ENCODE peak calls at places on chromosomes 2 and 18, in nine cellular contexts. One of them, this sample, is unnamed.

GRCh38 chr2:172545408-172546075 is 10.3 kb upstream of the PDK1 start:
- DNase-seq in GM23338: no peak
- DNase-seq in pancreas: no peak
- DNase-seq in GM23248: peak; percentile 65
- DNase-seq in aorta: no peak
- DNase-seq in A549: no peak
- DNase-seq in HCT116: no peak
- DNase-seq in psoas muscle: no peak
- DNase-seq in dorsolateral prefrontal cortex: no peak
- DNase-seq in this sample: no peak

GRCh38 chr2:224722250-224722649 is 6.1 kb upstream of the CCDC195 start:
- DNase-seq in GM23338: no peak
- DNase-seq in pancreas: no peak
- DNase-seq in GM23248: peak; percentile 71
- DNase-seq in aorta: no peak
- DNase-seq in A549: no peak
- DNase-seq in HCT116: no peak
- DNase-seq in psoas muscle: no peak
- DNase-seq in dorsolateral prefrontal cortex: no peak
- DNase-seq in this sample: no peak

GRCh38 chr2:228469721-228470120 is 288.2 kb upstream of the SPHKAP start:
- DNase-seq in GM23338: no peak
- DNase-seq in pancreas: no peak
- DNase-seq in GM23248: peak; percentile 53
- DNase-seq in aorta: no peak
- DNase-seq in A549: no peak
- DNase-seq in HCT116: no peak
- DNase-seq in psoas muscle: no peak
- DNase-seq in dorsolateral prefrontal cortex: no peak
- DNase-seq in this sample: no peak

GRCh38 chr2:32723467-32724079 is 95.7 kb downstream of the TTC27 start:
- DNase-seq in GM23338: no peak
- DNase-seq in pancreas: no peak
- DNase-seq in GM23248: no peak
- DNase-seq in aorta: no peak
- DNase-seq in A549: no peak
- DNase-seq in HCT116: no peak
- DNase-seq in psoas muscle: no peak
- DNase-seq in dorsolateral prefrontal cortex: no peak
- DNase-seq in this sample: no peak

GRCh38 chr2:24016853-24017703 is 7.2 kb downstream of the MFSD2B start:
- DNase-seq in GM23338: no peak
- DNase-seq in pancreas: no peak
- DNase-seq in GM23248: no peak
- DNase-seq in aorta: no peak
- DNase-seq in A549: no peak
- DNase-seq in HCT116: no peak
- DNase-seq in psoas muscle: no peak
- DNase-seq in dorsolateral prefrontal cortex: no peak
- DNase-seq in this sample: no peak

GRCh38 chr18:75478996-75479870 is 51.7 kb upstream of the SMIM21 start:
- DNase-seq in GM23338: peak; percentile 63
- DNase-seq in pancreas: no peak
- DNase-seq in GM23248: peak; percentile 69
- DNase-seq in aorta: no peak
- DNase-seq in A549: peak; percentile 17
- DNase-seq in HCT116: peak; percentile 51
- DNase-seq in psoas muscle: no peak
- DNase-seq in dorsolateral prefrontal cortex: no peak
- DNase-seq in this sample: peak; percentile 48

GRCh38 chr2:126798276-126799140 is 100.2 kb upstream of the TEX51 start:
- DNase-seq in GM23338: no peak
- DNase-seq in pancreas: no peak
- DNase-seq in GM23248: no peak
- DNase-seq in aorta: no peak
- DNase-seq in A549: no peak
- DNase-seq in HCT116: no peak
- DNase-seq in psoas muscle: no peak
- DNase-seq in dorsolateral prefrontal cortex: no peak
- DNase-seq in this sample: no peak

GRCh38 chr2:3223080-3223923 is 154.3 kb downstream of the EIPR1 start:
- DNase-seq in GM23338: no peak
- DNase-seq in pancreas: no peak
- DNase-seq in GM23248: peak; percentile 53
- DNase-seq in aorta: no peak
- DNase-seq in A549: no peak
- DNase-seq in HCT116: no peak
- DNase-seq in psoas muscle: no peak
- DNase-seq in dorsolateral prefrontal cortex: peak; percentile 60
- DNase-seq in this sample: no peak

GRCh38 chr2:173151671-173152398 is 76.2 kb downstream of the MAP3K20 start:
- DNase-seq in GM23338: no peak
- DNase-seq in pancreas: no peak
- DNase-seq in GM23248: peak; percentile 86
- DNase-seq in aorta: no peak
- DNase-seq in A549: peak; percentile 38
- DNase-seq in HCT116: peak; percentile 46
- DNase-seq in psoas muscle: no peak
- DNase-seq in dorsolateral prefrontal cortex: no peak
- DNase-seq in this sample: peak; percentile 97

GRCh38 chr2:187541086-187542085 is 12.8 kb downstream of the TFPI start:
- DNase-seq in GM23338: no peak
- DNase-seq in pancreas: no peak
- DNase-seq in GM23248: peak; percentile 93
- DNase-seq in aorta: no peak
- DNase-seq in A549: peak; percentile 96
- DNase-seq in HCT116: peak; percentile 74
- DNase-seq in psoas muscle: no peak
- DNase-seq in dorsolateral prefrontal cortex: no peak
- DNase-seq in this sample: no peak

GRCh38 chr2:118481336-118481735 is 366.1 kb downstream of the EN1 start:
- DNase-seq in GM23338: no peak
- DNase-seq in pancreas: no peak
- DNase-seq in GM23248: no peak
- DNase-seq in aorta: no peak
- DNase-seq in A549: no peak
- DNase-seq in HCT116: no peak
- DNase-seq in psoas muscle: no peak
- DNase-seq in dorsolateral prefrontal cortex: no peak
- DNase-seq in this sample: no peak

DNA sequence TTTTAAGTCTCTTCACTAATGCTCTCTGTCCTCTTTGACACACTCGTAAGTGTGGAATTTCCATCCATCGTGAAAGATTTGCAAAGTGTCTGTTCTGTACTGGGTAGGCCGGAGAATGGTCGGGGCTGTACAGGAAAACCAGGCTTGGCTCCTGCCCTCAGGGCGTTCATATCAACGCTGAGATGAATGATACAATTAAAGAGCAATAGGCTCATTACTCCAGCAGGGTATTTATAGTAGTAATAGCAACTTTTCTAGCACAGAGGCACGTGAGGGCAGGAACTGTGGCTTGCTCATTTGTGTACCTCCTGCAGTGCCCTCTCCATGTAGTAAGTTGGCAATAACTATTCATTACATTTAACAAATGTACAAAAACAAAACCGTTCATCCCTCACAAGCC is 5.3 kb upstream of the NCK2 start:
- DNase-seq in GM23338: no peak
- DNase-seq in pancreas: no peak
- DNase-seq in GM23248: no peak
- DNase-seq in aorta: no peak
- DNase-seq in A549: no peak
- DNase-seq in HCT116: no peak
- DNase-seq in psoas muscle: no peak
- DNase-seq in dorsolateral prefrontal cortex: no peak
- DNase-seq in this sample: no peak
- H3K27ac ChIP-seq in GM23338: no peak overlapping the region
- H3K27ac ChIP-seq in pancreas: no peak overlapping the region
- H3K27ac ChIP-seq in GM23248: no peak overlapping the region
- H3K27ac ChIP-seq in aorta: no peak overlapping the region
- H3K27ac ChIP-seq in A549: no peak overlapping the region
- H3K27ac ChIP-seq in HCT116: no peak overlapping the region
- H3K27ac ChIP-seq in psoas muscle: no peak overlapping the region
- H3K27ac ChIP-seq in dorsolateral prefrontal cortex: no peak overlapping the region
- H3K27ac ChIP-seq in this sample: no peak overlapping the region

GRCh38 chr2:83106853-83107252 is 1352.2 kb downstream of the SUCLG1 start:
- DNase-seq in GM23338: no peak
- DNase-seq in pancreas: no peak
- DNase-seq in GM23248: no peak
- DNase-seq in aorta: no peak
- DNase-seq in A549: no peak
- DNase-seq in HCT116: no peak
- DNase-seq in psoas muscle: no peak
- DNase-seq in dorsolateral prefrontal cortex: no peak
- DNase-seq in this sample: no peak
- H3K27ac ChIP-seq in GM23338: no peak overlapping the region
- H3K27ac ChIP-seq in pancreas: no peak overlapping the region
- H3K27ac ChIP-seq in GM23248: no peak overlapping the region
- H3K27ac ChIP-seq in aorta: no peak overlapping the region
- H3K27ac ChIP-seq in A549: no peak overlapping the region
- H3K27ac ChIP-seq in HCT116: no peak overlapping the region
- H3K27ac ChIP-seq in psoas muscle: no peak overlapping the region
- H3K27ac ChIP-seq in dorsolateral prefrontal cortex: no peak overlapping the region
- H3K27ac ChIP-seq in this sample: no peak overlapping the region

GRCh38 chr2:202019689-202020450 is 13.8 kb upstream of the FZD7 start:
- DNase-seq in GM23338: no peak
- DNase-seq in pancreas: no peak
- DNase-seq in GM23248: no peak
- DNase-seq in aorta: no peak
- DNase-seq in A549: no peak
- DNase-seq in HCT116: no peak
- DNase-seq in psoas muscle: peak; percentile 35
- DNase-seq in dorsolateral prefrontal cortex: no peak
- DNase-seq in this sample: no peak

GRCh38 chr2:202017940-202018339 is 15.7 kb upstream of the FZD7 start:
- DNase-seq in GM23338: no peak
- DNase-seq in pancreas: no peak
- DNase-seq in GM23248: no peak
- DNase-seq in aorta: no peak
- DNase-seq in A549: no peak
- DNase-seq in HCT116: no peak
- DNase-seq in psoas muscle: no peak
- DNase-seq in dorsolateral prefrontal cortex: no peak
- DNase-seq in this sample: no peak

GRCh38 chr2:202016579-202017227 is 17.0 kb upstream of the FZD7 start:
- DNase-seq in GM23338: no peak
- DNase-seq in pancreas: no peak
- DNase-seq in GM23248: no peak
- DNase-seq in aorta: no peak
- DNase-seq in A549: no peak
- DNase-seq in HCT116: no peak
- DNase-seq in psoas muscle: peak; percentile 28
- DNase-seq in dorsolateral prefrontal cortex: no peak
- DNase-seq in this sample: no peak

GRCh38 chr2:202015471-202015870 is 18.2 kb upstream of the FZD7 start:
- DNase-seq in GM23338: no peak
- DNase-seq in pancreas: no peak
- DNase-seq in GM23248: no peak
- DNase-seq in aorta: no peak
- DNase-seq in A549: no peak
- DNase-seq in HCT116: no peak
- DNase-seq in psoas muscle: no peak
- DNase-seq in dorsolateral prefrontal cortex: no peak
- DNase-seq in this sample: no peak

DNA sequence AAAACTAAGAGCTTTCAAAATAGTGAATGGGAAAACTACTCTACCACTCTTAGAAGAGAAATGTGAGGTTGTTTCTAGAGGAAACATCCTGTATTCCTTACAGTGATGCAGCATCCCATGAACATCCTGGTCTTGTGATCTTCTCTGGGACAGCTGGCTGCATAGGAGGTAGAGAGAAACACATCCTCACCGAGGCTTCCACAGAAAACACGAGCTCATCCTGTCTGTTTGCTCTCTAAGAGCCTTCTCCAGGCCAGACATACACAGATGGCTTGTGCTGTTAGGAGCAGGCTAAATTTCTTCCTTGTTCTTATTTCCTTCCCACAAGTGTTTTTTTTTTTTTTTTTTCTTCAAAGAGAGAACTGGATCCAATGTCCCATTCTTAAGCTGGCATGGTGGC is 14.7 kb upstream of the FZD7 start:
- DNase-seq in GM23338: no peak
- DNase-seq in pancreas: no peak
- DNase-seq in GM23248: no peak
- DNase-seq in aorta: no peak
- DNase-seq in A549: no peak
- DNase-seq in HCT116: no peak
- DNase-seq in psoas muscle: no peak
- DNase-seq in dorsolateral prefrontal cortex: no peak
- DNase-seq in this sample: no peak
- H3K27ac ChIP-seq in GM23338: no peak overlapping the region
- H3K27ac ChIP-seq in pancreas: no peak overlapping the region
- H3K27ac ChIP-seq in GM23248: no peak overlapping the region
- H3K27ac ChIP-seq in aorta: no peak overlapping the region
- H3K27ac ChIP-seq in A549: no peak overlapping the region
- H3K27ac ChIP-seq in HCT116: no peak overlapping the region
- H3K27ac ChIP-seq in psoas muscle: peak overlapping the region; percentile 78
- H3K27ac ChIP-seq in dorsolateral prefrontal cortex: no peak overlapping the region
- H3K27ac ChIP-seq in this sample: no peak overlapping the region

GRCh38 chr2:10828346-10828745 is 15.8 kb upstream of the PDIA6 start:
- DNase-seq in GM23338: no peak
- DNase-seq in pancreas: no peak
- DNase-seq in GM23248: no peak
- DNase-seq in aorta: no peak
- DNase-seq in A549: no peak
- DNase-seq in HCT116: no peak
- DNase-seq in psoas muscle: no peak
- DNase-seq in dorsolateral prefrontal cortex: no peak
- DNase-seq in this sample: no peak

GRCh38 chr2:10824191-10824590 is 11.6 kb upstream of the PDIA6 start:
- DNase-seq in GM23338: no peak
- DNase-seq in pancreas: no peak
- DNase-seq in GM23248: no peak
- DNase-seq in aorta: no peak
- DNase-seq in A549: no peak
- DNase-seq in HCT116: no peak
- DNase-seq in psoas muscle: no peak
- DNase-seq in dorsolateral prefrontal cortex: no peak
- DNase-seq in this sample: no peak

GRCh38 chr2:10830203-10830602 is 17.6 kb upstream of the PDIA6 start:
- DNase-seq in GM23338: no peak
- DNase-seq in pancreas: no peak
- DNase-seq in GM23248: no peak
- DNase-seq in aorta: no peak
- DNase-seq in A549: no peak
- DNase-seq in HCT116: no peak
- DNase-seq in psoas muscle: no peak
- DNase-seq in dorsolateral prefrontal cortex: no peak
- DNase-seq in this sample: no peak

GRCh38 chr2:10829304-10829703 is 16.7 kb upstream of the PDIA6 start:
- DNase-seq in GM23338: no peak
- DNase-seq in pancreas: no peak
- DNase-seq in GM23248: no peak
- DNase-seq in aorta: no peak
- DNase-seq in A549: no peak
- DNase-seq in HCT116: no peak
- DNase-seq in psoas muscle: no peak
- DNase-seq in dorsolateral prefrontal cortex: no peak
- DNase-seq in this sample: no peak

DNA sequence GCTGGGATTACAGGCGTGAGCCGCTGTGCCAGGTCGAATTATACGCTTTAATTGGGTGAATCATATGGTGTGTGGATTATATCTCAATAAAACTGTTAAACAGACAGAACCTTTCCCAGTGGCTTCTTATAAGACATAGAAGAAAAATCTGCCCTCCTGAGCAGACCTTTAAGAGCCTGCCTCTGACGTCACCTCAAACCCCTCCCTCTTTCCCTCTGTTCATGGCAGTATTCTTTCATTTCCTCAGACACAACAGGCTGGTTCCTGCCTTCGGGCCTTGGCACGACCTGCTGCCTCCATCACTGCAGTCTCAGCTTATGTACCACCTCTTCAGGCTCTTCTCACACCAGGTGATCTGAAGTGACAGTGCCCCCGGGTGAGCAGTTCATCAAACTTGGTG is 14.0 kb upstream of the PDIA6 start:
- DNase-seq in GM23338: no peak
- DNase-seq in pancreas: no peak
- DNase-seq in GM23248: no peak
- DNase-seq in aorta: no peak
- DNase-seq in A549: no peak
- DNase-seq in HCT116: no peak
- DNase-seq in psoas muscle: no peak
- DNase-seq in dorsolateral prefrontal cortex: no peak
- DNase-seq in this sample: no peak
- H3K27ac ChIP-seq in GM23338: no peak overlapping the region
- H3K27ac ChIP-seq in pancreas: no peak overlapping the region
- H3K27ac ChIP-seq in GM23248: no peak overlapping the region
- H3K27ac ChIP-seq in aorta: no peak overlapping the region
- H3K27ac ChIP-seq in A549: no peak overlapping the region
- H3K27ac ChIP-seq in HCT116: no peak overlapping the region
- H3K27ac ChIP-seq in psoas muscle: no peak overlapping the region
- H3K27ac ChIP-seq in dorsolateral prefrontal cortex: no peak overlapping the region
- H3K27ac ChIP-seq in this sample: no peak overlapping the region